ENCODE peak calls at places on chromosomes 16 and 17, in six cellular contexts. J, C, D, M, O and R are unnamed samples.

GRCh38 chr17:47968836-47969235 is 2.1 kb upstream of the CDK5RAP3 start:
- DNase-seq in J (no peak), D (no peak), M (no peak), O (no peak), C (no peak), R (no peak)

GRCh38 chr17:488993-489757 is 136.6 kb upstream of the RPH3AL start:
- DNase-seq in O (peak), M (no peak), C (peak), D (no peak), J (no peak), R (no peak)

GRCh38 chr17:6753565-6753964 is 2.3 kb upstream of the XAF1 start:
- DNase-seq in M (no peak), O (no peak), D (no peak), C (no peak), J (no peak), R (no peak)

GRCh38 chr16:77307764-77308561 is 108.8 kb downstream of the SYCE1L start:
- DNase-seq in C (no peak), J (peak), M (peak), D (peak), O (no peak), R (no peak)

GRCh38 chr17:63482509-63482908 is 5.6 kb downstream of the ACE start:
- DNase-seq in O (no peak), J (no peak), M (no peak), D (no peak), C (no peak), R (no peak)

GRCh38 chr17:2547176-2547575 is 35.5 kb upstream of the METTL16 start:
- DNase-seq in O (no peak), M (peak), C (no peak), J (peak), D (no peak), R (no peak)

GRCh38 chr17:60098578-60098977 is 19.9 kb upstream of the HEATR6 start:
- DNase-seq in J (peak), M (no peak), O (no peak), D (no peak), C (no peak), R (no peak)

GRCh38 chr17:36999475-36999874 is 50.7 kb downstream of the AATF start:
- DNase-seq in M (no peak), D (no peak), J (no peak), O (no peak), C (no peak), R (no peak)

GRCh38 chr16:54462151-54462651 is 175.6 kb upstream of the IRX3 start:
- DNase-seq in C (no peak), D (no peak), M (no peak), O (no peak), J (peak), R (no peak)

GRCh38 chr17:68352041-68352440 is 60.7 kb downstream of the ARSG start:
- DNase-seq in J (no peak), M (no peak), D (no peak), C (no peak), O (no peak), R (no peak)

GRCh38 chr17:49063652-49064051 is 66.5 kb downstream of the IGF2BP1 start:
- DNase-seq in D (no peak), O (no peak), J (peak), M (no peak), C (no peak), R (no peak)

GRCh38 chr16:85210423-85211169 is 98.3 kb upstream of the CIBAR2 start:
- DNase-seq in O (no peak), C (no peak), M (peak), J (peak), D (peak), R (no peak)

GRCh38 chr17:71628306-71628705 is 492.5 kb upstream of the SOX9 start:
- DNase-seq in J (no peak), D (no peak), O (no peak), M (peak), C (no peak), R (no peak)

GRCh38 chr17:73017653-73018052 is 74.8 kb downstream of the SLC39A11 start:
- DNase-seq in O (no peak), M (peak), D (no peak), C (no peak), J (peak), R (no peak)

GRCh38 chr16:71645450-71645849 is 19.5 kb downstream of the MARVELD3 start:
- DNase-seq in J (peak), D (no peak), O (no peak), M (peak), C (no peak), R (no peak)

GRCh38 chr17:49002331-49002730 is 5.1 kb downstream of the IGF2BP1 start:
- DNase-seq in M (no peak), J (no peak), O (no peak), C (no peak), D (no peak), R (no peak)

GRCh38 chr16:68281368-68282063 is 17.2 kb downstream of the SLC7A6 start:
- DNase-seq in J (no peak), D (no peak), M (no peak), C (no peak), O (no peak), R (no peak)

GRCh38 chr17:35086931-35087573 is 23.5 kb upstream of the RFFL start:
- DNase-seq in D (no peak), C (no peak), J (no peak), O (no peak), M (peak), R (no peak)

GRCh38 chr16:85227924-85228462 is 115.7 kb upstream of the CIBAR2 start:
- DNase-seq in C (peak), O (no peak), D (no peak), M (no peak), J (peak), R (no peak)

GRCh38 chr17:77061711-77062110 is 79.1 kb upstream of the SEC14L1 start:
- DNase-seq in M (no peak), D (no peak), J (no peak), C (no peak), O (no peak), R (no peak)

GRCh38 chr16:87470332-87470731 is 22.5 kb downstream of the ZCCHC14 start:
- DNase-seq in D (no peak), O (no peak), C (no peak), J (no peak), M (no peak), R (no peak)

GRCh38 chr17:17940451-17940911 is 31.7 kb downstream of the TOM1L2 start:
- DNase-seq in C (no peak), J (peak), D (no peak), O (no peak), M (peak), R (no peak)

GRCh38 chr16:48526058-48526957 is 83.7 kb downstream of the N4BP1 start:
- DNase-seq in O (peak), J (no peak), D (no peak), C (no peak), M (peak), R (peak)

GRCh38 chr17:13337864-13338371 is 263.8 kb downstream of the HS3ST3A1 start:
- DNase-seq in O (peak), C (no peak), D (no peak), J (peak), M (peak), R (no peak)

GRCh38 chr17:40224707-40225092 is 5.6 kb downstream of the WIPF2 start:
- DNase-seq in C (no peak), D (no peak), J (peak), M (no peak), O (no peak), R (no peak)

GRCh38 chr17:65009848-65010247 is 46.7 kb downstream of the GNA13 start:
- DNase-seq in O (no peak), M (no peak), D (no peak), J (no peak), C (no peak), R (no peak)

GRCh38 chr17:72575542-72576233 is 454.9 kb downstream of the SOX9 start:
- DNase-seq in D (no peak), M (no peak), C (no peak), O (no peak), J (no peak), R (no peak)

GRCh38 chr17:8237175-8237574 is 10.7 kb downstream of the CTC1 start:
- DNase-seq in D (no peak), M (no peak), C (no peak), O (no peak), J (no peak), R (no peak)

GRCh38 chr16:81821422-81822128 is 42.5 kb downstream of the PLCG2 start:
- DNase-seq in M (no peak), J (no peak), D (no peak), C (no peak), O (no peak), R (no peak)

GRCh38 chr17:17313350-17313991 is 10.3 kb downstream of the NT5M start:
- DNase-seq in J (no peak), O (peak), D (peak), M (peak), C (peak), R (no peak)

GRCh38 chr16:17852977-17853702 is 382.4 kb upstream of the XYLT1 start:
- DNase-seq in D (no peak), C (no peak), O (no peak), M (no peak), J (no peak), R (no peak)

GRCh38 chr16:49345829-49346228 is 27.8 kb upstream of the C16orf78 start:
- DNase-seq in O (no peak), D (no peak), J (no peak), M (peak), C (no peak), R (peak)

GRCh38 chr17:12627177-12627629 is 38.5 kb upstream of the MYOCD start:
- DNase-seq in O (no peak), C (no peak), J (peak), D (peak), M (peak), R (peak)

GRCh38 chr17:21394265-21394664 is 18.1 kb downstream of the KCNJ12 start:
- DNase-seq in D (no peak), J (no peak), M (peak), O (no peak), C (no peak), R (no peak)

GRCh38 chr17:35725917-35726608 is 5.4 kb upstream of the RASL10B start:
- DNase-seq in C (no peak), D (no peak), M (no peak), J (no peak), O (no peak), R (no peak)

GRCh38 chr16:86964846-86965245 is 352.3 kb downstream of the C16orf95 start:
- DNase-seq in M (no peak), D (no peak), O (no peak), C (peak), J (no peak), R (no peak)

GRCh38 chr17:70013911-70014310 is 61.1 kb upstream of the KCNJ16 start:
- DNase-seq in D (no peak), M (no peak), J (peak), O (no peak), C (no peak), R (no peak)

GRCh38 chr16:27853101-27853500 is 210.4 kb downstream of the GSG1L start:
- DNase-seq in D (no peak), O (no peak), M (no peak), C (no peak), J (no peak), R (no peak)

GRCh38 chr17:29070795-29071194 is 27.9 kb downstream of the PIPOX start:
- DNase-seq in D (no peak), O (no peak), C (no peak), J (no peak), M (no peak), R (no peak)
- H3K4me3 ChIP-seq in D (no peak), O (no peak), C (no peak), J (no peak), M (no peak), R (no peak)

GRCh38 chr17:44850612-44851011 is 2.9 kb downstream of the HIGD1B start:
- DNase-seq in C (no peak), J (no peak), O (no peak), D (no peak), M (no peak), R (no peak)
- H3K4me3 ChIP-seq in C (no peak), J (no peak), O (no peak), D (no peak), M (no peak), R (no peak)

GRCh38 chr16:83968891-83969672 is 1.0 kb downstream of the NECAB2 start:
- DNase-seq in D (no peak), M (no peak), C (no peak), J (no peak), O (no peak), R (no peak)
- H3K4me3 ChIP-seq in D (no peak), M (no peak), C (no peak), J (no peak), O (no peak), R (peak)

GRCh38 chr17:83145358-83145738 is 65.9 kb downstream of the METRNL start:
- DNase-seq in O (no peak), J (no peak), D (no peak), M (no peak), C (no peak), R (peak)
- H3K4me3 ChIP-seq in O (no peak), J (no peak), D (no peak), M (no peak), C (no peak), R (no peak)